ENCODE peak calls at places on chromosome 20, in eight cellular contexts. One of them, this sample, is unnamed.

GRCh38 chr20:5871720-5872410 is 78.5 kb downstream of the TRMT6 start:
- DNase-seq in adrenal gland: no peak
- DNase-seq in breast epithelium: no peak
- DNase-seq in stomach: no peak
- DNase-seq in ovary: no peak
- DNase-seq in body of pancreas: no peak
- DNase-seq in transverse colon: no peak
- DNase-seq in endothelial cell of umbilical vein: no peak
- DNase-seq in this sample: no peak

GRCh38 chr20:49750611-49751396 is 37.1 kb upstream of the B4GALT5 start:
- DNase-seq in breast epithelium: no peak
- DNase-seq in stomach: no peak
- DNase-seq in ovary: no peak
- DNase-seq in transverse colon: peak
- DNase-seq in endothelial cell of umbilical vein: no peak
- DNase-seq in body of pancreas: peak
- DNase-seq in adrenal gland: no peak
- DNase-seq in this sample: no peak

GRCh38 chr20:22341508-22341907 is 242.9 kb downstream of the FOXA2 start:
- DNase-seq in ovary: no peak
- DNase-seq in stomach: no peak
- DNase-seq in transverse colon: no peak
- DNase-seq in endothelial cell of umbilical vein: no peak
- DNase-seq in adrenal gland: no peak
- DNase-seq in body of pancreas: no peak
- DNase-seq in breast epithelium: no peak
- DNase-seq in this sample: no peak

GRCh38 chr20:45448250-45448649 is 21.3 kb upstream of the WFDC2 start:
- DNase-seq in endothelial cell of umbilical vein: no peak
- DNase-seq in adrenal gland: no peak
- DNase-seq in transverse colon: no peak
- DNase-seq in ovary: no peak
- DNase-seq in breast epithelium: no peak
- DNase-seq in body of pancreas: no peak
- DNase-seq in stomach: no peak
- DNase-seq in this sample: no peak

GRCh38 chr20:14245368-14245970 is 91.9 kb downstream of the FLRT3 start:
- DNase-seq in transverse colon: no peak
- DNase-seq in adrenal gland: no peak
- DNase-seq in endothelial cell of umbilical vein: no peak
- DNase-seq in ovary: no peak
- DNase-seq in stomach: no peak
- DNase-seq in breast epithelium: no peak
- DNase-seq in body of pancreas: no peak
- DNase-seq in this sample: no peak

GRCh38 chr20:41321003-41321402 is 3.5 kb upstream of the ZHX3 start:
- DNase-seq in ovary: no peak
- DNase-seq in endothelial cell of umbilical vein: no peak
- DNase-seq in transverse colon: no peak
- DNase-seq in body of pancreas: no peak
- DNase-seq in adrenal gland: no peak
- DNase-seq in breast epithelium: no peak
- DNase-seq in stomach: no peak
- DNase-seq in this sample: no peak

GRCh38 chr20:52763321-52763853 is 208.8 kb upstream of the TSHZ2 start:
- DNase-seq in endothelial cell of umbilical vein: no peak
- DNase-seq in ovary: no peak
- DNase-seq in transverse colon: no peak
- DNase-seq in adrenal gland: no peak
- DNase-seq in stomach: no peak
- DNase-seq in breast epithelium: no peak
- DNase-seq in body of pancreas: no peak
- DNase-seq in this sample: no peak

GRCh38 chr20:3011752-3012151 is 31.7 kb upstream of the GNRH2 start:
- DNase-seq in transverse colon: no peak
- DNase-seq in stomach: no peak
- DNase-seq in adrenal gland: no peak
- DNase-seq in breast epithelium: no peak
- DNase-seq in body of pancreas: no peak
- DNase-seq in ovary: no peak
- DNase-seq in endothelial cell of umbilical vein: no peak
- DNase-seq in this sample: no peak

GRCh38 chr20:61673152-61673551 is 392.5 kb downstream of the TAF4 start:
- DNase-seq in adrenal gland: no peak
- DNase-seq in body of pancreas: no peak
- DNase-seq in ovary: no peak
- DNase-seq in transverse colon: no peak
- DNase-seq in endothelial cell of umbilical vein: no peak
- DNase-seq in breast epithelium: no peak
- DNase-seq in stomach: no peak
- DNase-seq in this sample: no peak

GRCh38 chr20:11581271-11581670 is 336.4 kb upstream of the BTBD3 start:
- DNase-seq in stomach: no peak
- DNase-seq in transverse colon: no peak
- DNase-seq in ovary: no peak
- DNase-seq in breast epithelium: no peak
- DNase-seq in endothelial cell of umbilical vein: no peak
- DNase-seq in body of pancreas: no peak
- DNase-seq in adrenal gland: no peak
- DNase-seq in this sample: no peak

GRCh38 chr20:4065405-4065841 is 50.1 kb upstream of the RNF24 start:
- DNase-seq in breast epithelium: no peak
- DNase-seq in ovary: no peak
- DNase-seq in endothelial cell of umbilical vein: peak
- DNase-seq in adrenal gland: no peak
- DNase-seq in body of pancreas: no peak
- DNase-seq in transverse colon: no peak
- DNase-seq in stomach: no peak
- DNase-seq in this sample: no peak

GRCh38 chr20:23366384-23366783 is 4.4 kb downstream of the GZF1 start:
- DNase-seq in body of pancreas: no peak
- DNase-seq in transverse colon: no peak
- DNase-seq in endothelial cell of umbilical vein: peak
- DNase-seq in breast epithelium: no peak
- DNase-seq in adrenal gland: no peak
- DNase-seq in stomach: no peak
- DNase-seq in ovary: no peak
- DNase-seq in this sample: no peak

GRCh38 chr20:40232288-40232687 is 456.7 kb downstream of the MAFB start:
- DNase-seq in transverse colon: no peak
- DNase-seq in stomach: no peak
- DNase-seq in body of pancreas: no peak
- DNase-seq in breast epithelium: no peak
- DNase-seq in ovary: no peak
- DNase-seq in adrenal gland: no peak
- DNase-seq in endothelial cell of umbilical vein: no peak
- DNase-seq in this sample: no peak

GRCh38 chr20:4814696-4815252 is 93.1 kb downstream of the PRND start:
- DNase-seq in adrenal gland: no peak
- DNase-seq in breast epithelium: no peak
- DNase-seq in stomach: peak
- DNase-seq in ovary: no peak
- DNase-seq in endothelial cell of umbilical vein: peak
- DNase-seq in transverse colon: peak
- DNase-seq in body of pancreas: no peak
- DNase-seq in this sample: peak

GRCh38 chr20:46324379-46324778 is 16.1 kb upstream of the CDH22 start:
- DNase-seq in endothelial cell of umbilical vein: no peak
- DNase-seq in breast epithelium: no peak
- DNase-seq in transverse colon: no peak
- DNase-seq in adrenal gland: no peak
- DNase-seq in body of pancreas: no peak
- DNase-seq in ovary: no peak
- DNase-seq in stomach: no peak
- DNase-seq in this sample: no peak

GRCh38 chr20:35133006-35133405 is 14.1 kb downstream of the EDEM2 start:
- DNase-seq in stomach: no peak
- DNase-seq in endothelial cell of umbilical vein: no peak
- DNase-seq in breast epithelium: no peak
- DNase-seq in adrenal gland: no peak
- DNase-seq in transverse colon: no peak
- DNase-seq in ovary: no peak
- DNase-seq in body of pancreas: no peak
- DNase-seq in this sample: no peak

GRCh38 chr20:51767018-51767866 is 948 bp downstream of the ATP9A start:
- DNase-seq in ovary: peak
- DNase-seq in transverse colon: peak
- DNase-seq in endothelial cell of umbilical vein: peak
- DNase-seq in breast epithelium: peak
- DNase-seq in stomach: peak
- DNase-seq in adrenal gland: peak
- DNase-seq in body of pancreas: peak
- DNase-seq in this sample: no peak

GRCh38 chr20:45095753-45096371 is 5.1 kb downstream of the KCNS1 start:
- DNase-seq in endothelial cell of umbilical vein: peak
- DNase-seq in ovary: peak
- DNase-seq in adrenal gland: peak
- DNase-seq in breast epithelium: peak
- DNase-seq in body of pancreas: peak
- DNase-seq in stomach: peak
- DNase-seq in transverse colon: peak
- DNase-seq in this sample: no peak

GRCh38 chr20:38728911-38729642 is 4.8 kb downstream of the SLC32A1 start:
- DNase-seq in stomach: no peak
- DNase-seq in breast epithelium: no peak
- DNase-seq in body of pancreas: no peak
- DNase-seq in endothelial cell of umbilical vein: no peak
- DNase-seq in adrenal gland: no peak
- DNase-seq in transverse colon: no peak
- DNase-seq in ovary: no peak
- DNase-seq in this sample: no peak

GRCh38 chr20:10856237-10856636 is 182.4 kb upstream of the JAG1 start:
- DNase-seq in adrenal gland: no peak
- DNase-seq in stomach: peak
- DNase-seq in ovary: no peak
- DNase-seq in transverse colon: peak
- DNase-seq in endothelial cell of umbilical vein: peak
- DNase-seq in breast epithelium: no peak
- DNase-seq in body of pancreas: peak
- DNase-seq in this sample: no peak

GRCh38 chr20:12023169-12023795 is 105.6 kb downstream of the BTBD3 start:
- DNase-seq in body of pancreas: no peak
- DNase-seq in endothelial cell of umbilical vein: no peak
- DNase-seq in adrenal gland: no peak
- DNase-seq in stomach: no peak
- DNase-seq in ovary: no peak
- DNase-seq in transverse colon: no peak
- DNase-seq in breast epithelium: no peak
- DNase-seq in this sample: no peak

GRCh38 chr20:57484772-57485171 is 40.2 kb downstream of the CTCFL start:
- DNase-seq in ovary: no peak
- DNase-seq in endothelial cell of umbilical vein: no peak
- DNase-seq in body of pancreas: no peak
- DNase-seq in stomach: no peak
- DNase-seq in transverse colon: no peak
- DNase-seq in breast epithelium: no peak
- DNase-seq in adrenal gland: no peak
- DNase-seq in this sample: no peak

GRCh38 chr20:16574656-16575355 is 1.6 kb upstream of the KIF16B start:
- DNase-seq in body of pancreas: peak
- DNase-seq in endothelial cell of umbilical vein: peak
- DNase-seq in stomach: peak
- DNase-seq in adrenal gland: peak
- DNase-seq in breast epithelium: peak
- DNase-seq in ovary: peak
- DNase-seq in transverse colon: peak
- DNase-seq in this sample: peak
- TF ChIP-seq POLR2A in body of pancreas: peak
- TF ChIP-seq POLR2A in endothelial cell of umbilical vein: no peak
- TF ChIP-seq POLR2A in stomach: no peak
- TF ChIP-seq POLR2A in adrenal gland: no peak
- TF ChIP-seq POLR2A in breast epithelium: no peak
- TF ChIP-seq POLR2A in ovary: no peak
- TF ChIP-seq POLR2A in transverse colon: peak
- TF ChIP-seq POLR2A in this sample: no peak

GRCh38 chr20:62675156-62675871 is 33.0 kb downstream of the SLCO4A1 start:
- DNase-seq in transverse colon: no peak
- DNase-seq in stomach: no peak
- DNase-seq in ovary: no peak
- DNase-seq in breast epithelium: no peak
- DNase-seq in body of pancreas: no peak
- DNase-seq in endothelial cell of umbilical vein: no peak
- DNase-seq in adrenal gland: no peak
- DNase-seq in this sample: no peak
- TF ChIP-seq CTCF in transverse colon: no peak
- TF ChIP-seq CTCF in stomach: no peak
- TF ChIP-seq CTCF in ovary: no peak
- TF ChIP-seq CTCF in breast epithelium: no peak
- TF ChIP-seq CTCF in body of pancreas: no peak
- TF ChIP-seq CTCF in endothelial cell of umbilical vein: no peak
- TF ChIP-seq CTCF in adrenal gland: no peak
- TF ChIP-seq CTCF in this sample: no peak

DNA sequence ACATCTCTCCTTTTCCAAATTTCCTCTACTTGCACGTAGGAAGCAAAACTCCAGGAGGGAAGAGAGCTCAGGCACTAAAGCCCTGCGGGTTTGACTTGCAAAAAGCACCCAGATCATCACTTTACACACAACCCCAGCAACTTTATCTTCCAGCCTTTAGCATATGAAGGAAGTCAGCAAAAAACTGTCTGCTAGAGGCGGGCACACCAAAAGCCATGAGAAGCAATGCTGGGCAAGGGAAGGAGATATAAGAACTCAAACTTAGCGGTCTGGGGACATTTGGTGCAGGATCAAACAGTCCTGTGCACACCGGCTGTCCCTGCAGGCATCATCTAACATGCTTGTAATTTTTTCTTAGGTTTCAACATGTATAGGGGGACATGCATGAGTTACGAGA is 113.3 kb downstream of the JPH2 start:
- DNase-seq in ovary: no peak
- DNase-seq in breast epithelium: no peak
- DNase-seq in adrenal gland: no peak
- DNase-seq in stomach: no peak
- DNase-seq in endothelial cell of umbilical vein: no peak
- DNase-seq in transverse colon: no peak
- DNase-seq in body of pancreas: no peak
- DNase-seq in this sample: no peak
- H3K4me3 ChIP-seq in ovary: no peak
- H3K4me3 ChIP-seq in breast epithelium: no peak
- H3K4me3 ChIP-seq in adrenal gland: no peak
- H3K4me3 ChIP-seq in stomach: no peak
- H3K4me3 ChIP-seq in endothelial cell of umbilical vein: no peak
- H3K4me3 ChIP-seq in transverse colon: no peak
- H3K4me3 ChIP-seq in body of pancreas: no peak
- H3K4me3 ChIP-seq in this sample: no peak

DNA sequence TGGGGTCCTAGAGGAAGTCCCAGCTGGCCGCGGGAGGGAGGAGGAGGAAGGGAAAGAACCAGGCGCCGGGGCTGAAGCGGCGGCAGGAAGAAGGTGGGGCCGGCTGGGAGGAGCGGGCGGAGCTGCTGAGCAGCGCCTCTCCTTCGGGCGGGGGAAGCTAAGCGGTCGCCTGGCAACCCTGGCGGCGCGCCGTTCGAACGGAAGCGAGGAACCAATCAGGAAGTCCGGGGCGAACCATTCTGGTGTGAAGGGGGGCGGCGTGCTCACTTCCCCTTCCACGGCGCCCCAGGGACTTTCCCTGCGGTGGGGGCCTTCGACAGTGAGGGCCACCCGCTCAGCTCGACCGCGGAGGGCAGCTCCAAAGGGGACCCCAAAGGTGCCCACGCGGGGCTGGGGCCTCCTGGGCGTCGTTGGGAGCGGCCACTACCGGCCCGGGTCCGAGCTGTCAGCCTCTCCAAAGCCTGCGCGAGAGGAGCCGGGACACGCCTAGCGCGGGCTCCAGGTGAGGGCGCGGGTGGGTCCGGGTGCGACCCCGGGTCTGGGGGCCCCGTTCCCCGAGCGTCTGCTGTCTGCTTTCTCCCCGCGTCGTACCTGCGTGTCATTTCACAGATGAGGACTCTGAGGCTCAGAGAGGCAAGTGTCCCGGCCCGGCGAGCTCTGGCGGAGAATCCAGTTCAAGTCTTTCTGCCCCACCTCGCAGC is at the start of gene FAM110A:
- DNase-seq in transverse colon: peak
- DNase-seq in breast epithelium: peak
- DNase-seq in body of pancreas: peak
- DNase-seq in ovary: peak
- DNase-seq in endothelial cell of umbilical vein: peak
- DNase-seq in stomach: peak
- DNase-seq in adrenal gland: peak
- DNase-seq in this sample: peak
- TF ChIP-seq POLR2A in transverse colon: peak
- TF ChIP-seq POLR2A in breast epithelium: no peak
- TF ChIP-seq POLR2A in body of pancreas: peak
- TF ChIP-seq POLR2A in ovary: no peak
- TF ChIP-seq POLR2A in endothelial cell of umbilical vein: no peak
- TF ChIP-seq POLR2A in stomach: no peak
- TF ChIP-seq POLR2A in adrenal gland: no peak
- TF ChIP-seq POLR2A in this sample: peak

This sample was measured in esophagus squamous epithelium.